ENCODE peak calls at places on chromosomes 11 and 22, in five cellular contexts. One of them, this sample, is unnamed.

GRCh38 chr22:40939202-40939601 is 12.0 kb upstream of the RBX1 start:
- DNase-seq in IMR-90: no peak
- DNase-seq in uterus: no peak
- DNase-seq in iPS DF 6.9: no peak
- DNase-seq in HCT116: no peak
- DNase-seq in this sample: no peak

GRCh38 chr11:66727282-66727882 is 1.6 kb downstream of the SPTBN2 start:
- DNase-seq in IMR-90: peak; percentile 11
- DNase-seq in HCT116: no peak
- DNase-seq in iPS DF 6.9: no peak
- DNase-seq in uterus: no peak
- DNase-seq in this sample: no peak

GRCh38 chr22:24471570-24471969 is 23.6 kb upstream of the UPB1 start:
- DNase-seq in IMR-90: peak; percentile 92
- DNase-seq in uterus: peak; percentile 59
- DNase-seq in iPS DF 6.9: no peak
- DNase-seq in HCT116: no peak
- DNase-seq in this sample: peak; percentile 67

GRCh38 chr11:77141034-77141433 is 13.0 kb downstream of the MYO7A start:
- DNase-seq in HCT116: no peak
- DNase-seq in iPS DF 6.9: no peak
- DNase-seq in uterus: no peak
- DNase-seq in IMR-90: peak; percentile 91
- DNase-seq in this sample: no peak

GRCh38 chr11:34296412-34296811 is 61.4 kb downstream of the ABTB2 start:
- DNase-seq in IMR-90: no peak
- DNase-seq in uterus: no peak
- DNase-seq in HCT116: no peak
- DNase-seq in iPS DF 6.9: no peak
- DNase-seq in this sample: no peak

GRCh38 chr11:86594746-86595145 is 77.7 kb downstream of the ME3 start:
- DNase-seq in iPS DF 6.9: no peak
- DNase-seq in IMR-90: peak; percentile 71
- DNase-seq in HCT116: no peak
- DNase-seq in uterus: no peak
- DNase-seq in this sample: no peak

GRCh38 chr11:47498149-47498548 is 49.2 kb upstream of the RAPSN start:
- DNase-seq in iPS DF 6.9: no peak
- DNase-seq in uterus: no peak
- DNase-seq in HCT116: no peak
- DNase-seq in IMR-90: no peak
- DNase-seq in this sample: no peak

GRCh38 chr22:50303848-50304527 is 3.5 kb downstream of the PLXNB2 start:
- DNase-seq in HCT116: no peak
- DNase-seq in IMR-90: no peak
- DNase-seq in iPS DF 6.9: no peak
- DNase-seq in uterus: peak; percentile 55
- DNase-seq in this sample: no peak

GRCh38 chr11:128690746-128691091 is 3.2 kb upstream of the FLI1 start:
- DNase-seq in iPS DF 6.9: no peak
- DNase-seq in uterus: no peak
- DNase-seq in IMR-90: no peak
- DNase-seq in HCT116: no peak
- DNase-seq in this sample: no peak

DNA sequence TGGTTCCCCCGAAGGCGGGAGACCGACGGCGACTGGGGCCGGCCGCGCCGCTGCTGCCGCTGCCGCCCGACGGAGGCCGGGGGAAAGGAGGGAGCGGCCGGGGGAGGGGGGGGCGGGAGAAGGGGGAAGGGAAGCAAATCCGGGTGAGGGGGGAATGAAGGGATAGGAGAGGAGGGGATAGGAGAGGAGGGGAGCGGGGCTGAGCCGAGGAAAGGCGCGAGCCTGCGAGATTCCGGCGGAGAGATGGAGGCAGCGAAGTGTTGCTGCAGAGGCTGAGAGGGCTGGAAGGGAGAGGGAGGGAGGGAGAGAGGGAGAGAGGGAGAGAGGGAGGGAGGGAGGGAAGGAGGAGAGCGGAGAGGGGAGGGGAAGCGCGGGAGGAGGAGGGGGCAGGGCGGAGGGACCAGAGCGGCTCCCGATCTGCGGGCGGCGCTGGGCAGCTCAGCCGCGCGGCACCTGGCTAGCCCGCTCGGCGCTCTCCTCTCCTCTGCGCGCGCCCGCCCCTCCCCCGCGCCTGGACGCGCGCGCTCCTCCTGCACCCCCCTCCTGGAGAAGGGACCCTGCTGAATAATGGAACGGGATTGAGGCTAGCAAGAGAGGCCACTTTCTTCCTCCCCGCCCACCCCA is 52.4 kb downstream of the SLC22A12 start:
- DNase-seq in iPS DF 6.9: no peak
- DNase-seq in HCT116: no peak
- DNase-seq in uterus: peak; percentile 60
- DNase-seq in IMR-90: no peak
- DNase-seq in this sample: no peak
- H3K27me3 ChIP-seq in iPS DF 6.9: peaks cover 44% of the 10 kb centered on the region
- H3K27me3 ChIP-seq in HCT116: peaks cover 18% of the 10 kb centered on the region
- H3K27me3 ChIP-seq in uterus: no peaks in the 10 kb centered on the region
- H3K27me3 ChIP-seq in IMR-90: peaks cover 90% of the 10 kb centered on the region
- H3K27me3 ChIP-seq in this sample: no peaks in the 10 kb centered on the region

GRCh38 chr11:6401439-6401838 is 11.2 kb downstream of the SMPD1 start:
- DNase-seq in HCT116: no peak
- DNase-seq in IMR-90: no peak
- DNase-seq in iPS DF 6.9: no peak
- DNase-seq in uterus: no peak
- DNase-seq in this sample: no peak
- H3K27ac ChIP-seq in HCT116: no peak overlapping the region
- H3K27ac ChIP-seq in IMR-90: no peak overlapping the region
- H3K27ac ChIP-seq in iPS DF 6.9: no peak overlapping the region
- H3K27ac ChIP-seq in uterus: no peak overlapping the region
- H3K27ac ChIP-seq in this sample: no peak overlapping the region

GRCh38 chr22:38071421-38072321 is 12.3 kb downstream of the SLC16A8 start:
- DNase-seq in HCT116: no peak
- DNase-seq in IMR-90: no peak
- DNase-seq in iPS DF 6.9: no peak
- DNase-seq in uterus: no peak
- DNase-seq in this sample: no peak

GRCh38 chr22:38074181-38075104 is 9.5 kb downstream of the SLC16A8 start:
- DNase-seq in IMR-90: peak; percentile 41
- DNase-seq in HCT116: no peak
- DNase-seq in iPS DF 6.9: no peak
- DNase-seq in uterus: no peak
- DNase-seq in this sample: no peak

GRCh38 chr22:38070250-38070921 is 13.2 kb downstream of the PICK1 start:
- DNase-seq in uterus: no peak
- DNase-seq in HCT116: no peak
- DNase-seq in IMR-90: no peak
- DNase-seq in iPS DF 6.9: no peak
- DNase-seq in this sample: no peak

GRCh38 chr22:38073150-38074130 is 10.5 kb downstream of the SLC16A8 start:
- DNase-seq in IMR-90: no peak
- DNase-seq in iPS DF 6.9: no peak
- DNase-seq in HCT116: no peak
- DNase-seq in uterus: no peak
- DNase-seq in this sample: no peak

GRCh38 chr22:38072322-38073149 is 11.4 kb downstream of the SLC16A8 start:
- DNase-seq in IMR-90: no peak
- DNase-seq in iPS DF 6.9: no peak
- DNase-seq in uterus: no peak
- DNase-seq in HCT116: no peak
- DNase-seq in this sample: no peak
- H3K4me1 ChIP-seq in IMR-90: no peaks in the 10 kb centered on the region
- H3K4me1 ChIP-seq in iPS DF 6.9: no peaks in the 10 kb centered on the region
- H3K4me1 ChIP-seq in uterus: no peaks in the 10 kb centered on the region
- H3K4me1 ChIP-seq in HCT116: no peaks in the 10 kb centered on the region
- H3K4me1 ChIP-seq in this sample: peaks cover 36% of the 10 kb centered on the region

GRCh38 chr11:14270690-14271542 is 88.1 kb downstream of the RRAS2 start:
- DNase-seq in iPS DF 6.9: no peak
- DNase-seq in uterus: no peak
- DNase-seq in IMR-90: no peak
- DNase-seq in HCT116: no peak
- DNase-seq in this sample: no peak

GRCh38 chr11:14273885-14274284 is 85.1 kb downstream of the RRAS2 start:
- DNase-seq in iPS DF 6.9: no peak
- DNase-seq in HCT116: no peak
- DNase-seq in uterus: no peak
- DNase-seq in IMR-90: peak; percentile 61
- DNase-seq in this sample: no peak

GRCh38 chr11:14269956-14270355 is 89.0 kb downstream of the RRAS2 start:
- DNase-seq in iPS DF 6.9: no peak
- DNase-seq in IMR-90: no peak
- DNase-seq in HCT116: no peak
- DNase-seq in uterus: no peak
- DNase-seq in this sample: no peak

GRCh38 chr11:14275081-14275480 is 83.9 kb downstream of the RRAS2 start:
- DNase-seq in iPS DF 6.9: no peak
- DNase-seq in HCT116: no peak
- DNase-seq in IMR-90: peak; percentile 71
- DNase-seq in uterus: no peak
- DNase-seq in this sample: no peak
- H3K27me3 ChIP-seq in iPS DF 6.9: no peaks in the 10 kb centered on the region
- H3K27me3 ChIP-seq in HCT116: no peaks in the 10 kb centered on the region
- H3K27me3 ChIP-seq in IMR-90: no peaks in the 10 kb centered on the region
- H3K27me3 ChIP-seq in uterus: no peaks in the 10 kb centered on the region
- H3K27me3 ChIP-seq in this sample: no peaks in the 10 kb centered on the region

GRCh38 chr11:94771390-94771789 is 3.2 kb downstream of the AMOTL1 start:
- DNase-seq in IMR-90: no peak
- DNase-seq in iPS DF 6.9: no peak
- DNase-seq in uterus: no peak
- DNase-seq in HCT116: no peak
- DNase-seq in this sample: no peak

GRCh38 chr11:94774345-94774744 is 6.2 kb downstream of the AMOTL1 start:
- DNase-seq in uterus: no peak
- DNase-seq in HCT116: no peak
- DNase-seq in IMR-90: peak; percentile 48
- DNase-seq in iPS DF 6.9: no peak
- DNase-seq in this sample: no peak

GRCh38 chr11:94771951-94772350 is 3.8 kb downstream of the AMOTL1 start:
- DNase-seq in uterus: no peak
- DNase-seq in iPS DF 6.9: no peak
- DNase-seq in HCT116: no peak
- DNase-seq in IMR-90: no peak
- DNase-seq in this sample: no peak

GRCh38 chr11:94775576-94776327 is 7.6 kb downstream of the AMOTL1 start:
- DNase-seq in HCT116: no peak
- DNase-seq in IMR-90: no peak
- DNase-seq in iPS DF 6.9: no peak
- DNase-seq in uterus: no peak
- DNase-seq in this sample: no peak

DNA sequence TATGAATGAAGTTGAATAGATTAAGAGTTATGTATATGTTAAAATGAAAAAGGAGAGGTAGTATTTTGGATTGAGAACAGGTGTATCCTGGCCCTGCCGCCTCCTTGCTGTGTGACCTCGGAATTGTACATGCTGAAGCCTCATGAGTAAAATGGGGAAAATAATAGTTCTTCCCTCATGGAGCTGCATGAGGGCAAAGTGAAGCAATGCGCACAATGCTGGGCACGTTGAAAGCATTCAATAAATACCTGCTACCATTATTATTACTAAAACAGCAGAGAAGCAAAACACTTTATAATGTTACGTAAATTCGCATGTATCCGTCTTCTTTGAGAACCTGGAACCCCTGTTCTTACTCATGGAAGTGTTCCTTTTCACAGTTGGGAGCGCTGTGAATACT is 5.7 kb downstream of the AMOTL1 start:
- DNase-seq in HCT116: no peak
- DNase-seq in iPS DF 6.9: no peak
- DNase-seq in IMR-90: no peak
- DNase-seq in uterus: no peak
- DNase-seq in this sample: no peak
- H3K27ac ChIP-seq in HCT116: no peak overlapping the region
- H3K27ac ChIP-seq in iPS DF 6.9: no peak overlapping the region
- H3K27ac ChIP-seq in IMR-90: no peak overlapping the region
- H3K27ac ChIP-seq in uterus: no peak overlapping the region
- H3K27ac ChIP-seq in this sample: no peak overlapping the region

GRCh38 chr11:125167292-125167953 is 2.9 kb downstream of the PKNOX2 start:
- DNase-seq in uterus: no peak
- DNase-seq in iPS DF 6.9: no peak
- DNase-seq in HCT116: no peak
- DNase-seq in IMR-90: peak; percentile 25
- DNase-seq in this sample: no peak

GRCh38 chr11:125165664-125166346 is 1.3 kb downstream of the PKNOX2 start:
- DNase-seq in IMR-90: peak; percentile 33
- DNase-seq in uterus: no peak
- DNase-seq in HCT116: no peak
- DNase-seq in iPS DF 6.9: no peak
- DNase-seq in this sample: no peak

GRCh38 chr11:125166347-125166841 is 1.8 kb downstream of the PKNOX2 start:
- DNase-seq in uterus: peak; percentile 42
- DNase-seq in IMR-90: no peak
- DNase-seq in HCT116: no peak
- DNase-seq in iPS DF 6.9: no peak
- DNase-seq in this sample: no peak

GRCh38 chr11:125167954-125168821 is 3.6 kb downstream of the PKNOX2 start:
- DNase-seq in HCT116: no peak
- DNase-seq in iPS DF 6.9: no peak
- DNase-seq in uterus: no peak
- DNase-seq in IMR-90: peak; percentile 88
- DNase-seq in this sample: no peak

DNA sequence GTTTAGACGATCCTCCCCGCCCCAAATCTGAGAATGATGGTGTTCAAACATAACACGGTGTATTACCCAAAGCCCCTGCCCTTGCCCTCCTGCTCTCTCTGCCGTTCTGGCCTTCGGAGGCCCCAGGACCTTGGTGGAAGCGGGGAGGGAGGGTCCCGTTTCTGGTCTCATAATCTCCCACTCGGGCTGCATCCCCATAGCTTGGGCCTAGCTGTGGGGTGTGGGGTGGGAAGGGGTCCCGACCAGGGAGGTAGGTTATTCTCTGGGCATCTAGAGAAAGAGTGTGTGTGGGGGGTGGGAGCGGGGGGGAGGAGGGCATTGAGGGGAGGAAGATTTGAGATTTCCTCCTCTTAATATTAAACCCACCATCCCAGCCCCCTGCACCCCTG is 2.3 kb downstream of the PKNOX2 start:
- DNase-seq in HCT116: no peak
- DNase-seq in uterus: no peak
- DNase-seq in iPS DF 6.9: no peak
- DNase-seq in IMR-90: no peak
- DNase-seq in this sample: no peak
- H3K4me1 ChIP-seq in HCT116: no peaks in the 10 kb centered on the region
- H3K4me1 ChIP-seq in uterus: no peaks in the 10 kb centered on the region
- H3K4me1 ChIP-seq in iPS DF 6.9: peaks cover 16% of the 10 kb centered on the region
- H3K4me1 ChIP-seq in IMR-90: peaks cover 19% of the 10 kb centered on the region
- H3K4me1 ChIP-seq in this sample: peaks cover 8% of the 10 kb centered on the region

GRCh38 chr11:32479291-32479690 is 44.0 kb upstream of the WT1 start:
- DNase-seq in HCT116: no peak
- DNase-seq in uterus: no peak
- DNase-seq in iPS DF 6.9: no peak
- DNase-seq in IMR-90: no peak
- DNase-seq in this sample: no peak

GRCh38 chr11:32473282-32473909 is 38.1 kb upstream of the WT1 start:
- DNase-seq in uterus: no peak
- DNase-seq in IMR-90: no peak
- DNase-seq in HCT116: no peak
- DNase-seq in iPS DF 6.9: no peak
- DNase-seq in this sample: no peak

GRCh38 chr11:32478277-32478731 is 43.0 kb upstream of the WT1 start:
- DNase-seq in uterus: peak; percentile 36
- DNase-seq in iPS DF 6.9: no peak
- DNase-seq in HCT116: no peak
- DNase-seq in IMR-90: no peak
- DNase-seq in this sample: no peak
- H3K27me3 ChIP-seq in uterus: no peaks in the 10 kb centered on the region
- H3K27me3 ChIP-seq in iPS DF 6.9: no peaks in the 10 kb centered on the region
- H3K27me3 ChIP-seq in HCT116: no peaks in the 10 kb centered on the region
- H3K27me3 ChIP-seq in IMR-90: peaks cover 2% of the 10 kb centered on the region
- H3K27me3 ChIP-seq in this sample: no peaks in the 10 kb centered on the region

This sample was measured in ascending aorta.